ENCODE peak calls at places on chromosome 22, in nine cellular contexts. One of them, this sample, is unnamed.
A peak's percentile ranks its signal among the peaks of the same experiment; 100 is the strongest.

GRCh38 chr22:23675502-23676415 is 15.1 kb upstream of the RGL4 start:
- DNase-seq in HCT116: no peak
- DNase-seq in esophagus squamous epithelium: no peak
- DNase-seq in tibial nerve: no peak
- DNase-seq in uterus: no peak
- DNase-seq in right lobe of liver: peak; percentile 66
- DNase-seq in A549: no peak
- DNase-seq in transverse colon: peak; percentile 60
- DNase-seq in heart left ventricle: no peak
- DNase-seq in this sample: peak; percentile 45

GRCh38 chr22:21641417-21641794 is 696 bp upstream of the SDF2L1 start:
- DNase-seq in A549: peak; percentile 64
- DNase-seq in right lobe of liver: peak; percentile 61
- DNase-seq in esophagus squamous epithelium: no peak
- DNase-seq in HCT116: no peak
- DNase-seq in tibial nerve: peak; percentile 43
- DNase-seq in heart left ventricle: no peak
- DNase-seq in uterus: no peak
- DNase-seq in transverse colon: peak; percentile 54
- DNase-seq in this sample: peak; percentile 46

GRCh38 chr22:31637375-31637937 is 24.6 kb downstream of the PISD start:
- DNase-seq in heart left ventricle: no peak
- DNase-seq in tibial nerve: no peak
- DNase-seq in A549: no peak
- DNase-seq in uterus: no peak
- DNase-seq in esophagus squamous epithelium: no peak
- DNase-seq in transverse colon: no peak
- DNase-seq in HCT116: no peak
- DNase-seq in right lobe of liver: peak; percentile 69
- DNase-seq in this sample: no peak

GRCh38 chr22:25351631-25352293 is 132.3 kb downstream of the CRYBB2 start:
- DNase-seq in esophagus squamous epithelium: no peak
- DNase-seq in HCT116: no peak
- DNase-seq in transverse colon: no peak
- DNase-seq in A549: no peak
- DNase-seq in heart left ventricle: no peak
- DNase-seq in tibial nerve: no peak
- DNase-seq in uterus: no peak
- DNase-seq in right lobe of liver: no peak
- DNase-seq in this sample: no peak

GRCh38 chr22:48044484-48045060 is 1282.1 kb downstream of the TBC1D22A start:
- DNase-seq in right lobe of liver: no peak
- DNase-seq in uterus: no peak
- DNase-seq in esophagus squamous epithelium: no peak
- DNase-seq in heart left ventricle: no peak
- DNase-seq in transverse colon: no peak
- DNase-seq in tibial nerve: no peak
- DNase-seq in HCT116: no peak
- DNase-seq in A549: no peak
- DNase-seq in this sample: no peak

GRCh38 chr22:20651286-20651685 is 122.6 kb upstream of the SERPIND1 start:
- DNase-seq in A549: no peak
- DNase-seq in HCT116: no peak
- DNase-seq in right lobe of liver: no peak
- DNase-seq in tibial nerve: no peak
- DNase-seq in transverse colon: no peak
- DNase-seq in esophagus squamous epithelium: no peak
- DNase-seq in uterus: no peak
- DNase-seq in heart left ventricle: no peak
- DNase-seq in this sample: no peak

GRCh38 chr22:42873361-42873760 is 16.3 kb upstream of the ARFGAP3 start:
- DNase-seq in tibial nerve: no peak
- DNase-seq in A549: no peak
- DNase-seq in HCT116: no peak
- DNase-seq in transverse colon: no peak
- DNase-seq in esophagus squamous epithelium: no peak
- DNase-seq in uterus: no peak
- DNase-seq in right lobe of liver: no peak
- DNase-seq in heart left ventricle: no peak
- DNase-seq in this sample: no peak

GRCh38 chr22:19607198-19608113 is 83.2 kb upstream of the CLDN5 start:
- DNase-seq in esophagus squamous epithelium: no peak
- DNase-seq in right lobe of liver: peak; percentile 96
- DNase-seq in tibial nerve: no peak
- DNase-seq in A549: no peak
- DNase-seq in transverse colon: peak; percentile 25
- DNase-seq in uterus: no peak
- DNase-seq in heart left ventricle: peak; percentile 25
- DNase-seq in HCT116: no peak
- DNase-seq in this sample: no peak

GRCh38 chr22:42270178-42270511 is 308 bp downstream of the TCF20 start:
- DNase-seq in heart left ventricle: peak; percentile 24
- DNase-seq in uterus: no peak
- DNase-seq in right lobe of liver: no peak
- DNase-seq in esophagus squamous epithelium: no peak
- DNase-seq in tibial nerve: no peak
- DNase-seq in transverse colon: no peak
- DNase-seq in A549: no peak
- DNase-seq in HCT116: peak; percentile 2
- DNase-seq in this sample: no peak

DNA sequence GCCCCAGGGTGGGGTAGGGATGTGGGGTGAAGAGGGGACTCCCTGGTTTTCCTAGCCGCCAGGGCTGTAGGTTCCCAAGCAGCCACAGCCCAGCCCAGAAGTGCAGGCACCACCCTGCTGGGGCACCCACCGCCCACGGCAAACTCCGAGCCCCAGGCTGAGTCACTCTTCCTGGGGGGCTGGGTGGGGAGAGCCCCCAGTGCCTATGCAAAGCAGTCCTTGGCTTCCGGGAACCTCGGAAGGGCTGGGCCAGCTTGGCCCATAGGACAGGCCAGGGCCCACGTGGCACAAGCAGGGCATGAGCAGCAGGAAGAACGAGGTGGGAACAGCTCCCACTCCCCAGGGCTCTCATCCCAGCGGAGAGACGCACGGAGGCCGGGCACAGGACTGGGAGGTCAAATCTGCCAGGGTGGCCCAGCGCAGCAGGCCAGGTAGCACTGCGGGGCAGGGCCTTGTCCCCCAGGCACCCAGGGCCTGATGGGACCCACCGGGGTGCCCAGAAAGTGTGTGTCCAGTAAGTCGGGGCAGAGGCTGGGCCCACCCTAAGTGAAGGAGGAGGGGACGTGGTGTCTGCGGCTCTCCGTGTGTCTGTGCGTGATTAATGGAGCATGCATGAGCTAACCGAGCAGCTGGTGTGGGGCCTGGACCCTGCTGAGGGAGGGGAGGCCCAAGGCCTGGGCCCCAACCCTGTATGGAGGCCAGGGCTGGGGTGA is 4.6 kb upstream of the IL17REL start:
- DNase-seq in tibial nerve: no peak
- DNase-seq in heart left ventricle: no peak
- DNase-seq in uterus: no peak
- DNase-seq in esophagus squamous epithelium: no peak
- DNase-seq in right lobe of liver: no peak
- DNase-seq in HCT116: no peak
- DNase-seq in transverse colon: peak; percentile 11
- DNase-seq in A549: no peak
- DNase-seq in this sample: no peak
- TF ChIP-seq POLR2A in tibial nerve: no peak
- TF ChIP-seq POLR2A in heart left ventricle: no peak
- TF ChIP-seq POLR2A in uterus: no peak
- TF ChIP-seq POLR2A in esophagus squamous epithelium: no peak
- TF ChIP-seq POLR2A in right lobe of liver: no peak
- TF ChIP-seq POLR2A in HCT116: no peak
- TF ChIP-seq POLR2A in transverse colon: no peak
- TF ChIP-seq POLR2A in A549: no peak
- TF ChIP-seq POLR2A in this sample: no peak

GRCh38 chr22:35424081-35424480 is 24.1 kb downstream of the MCM5 start:
- DNase-seq in A549: no peak
- DNase-seq in uterus: no peak
- DNase-seq in tibial nerve: no peak
- DNase-seq in HCT116: no peak
- DNase-seq in transverse colon: no peak
- DNase-seq in right lobe of liver: no peak
- DNase-seq in heart left ventricle: no peak
- DNase-seq in esophagus squamous epithelium: no peak
- DNase-seq in this sample: no peak

GRCh38 chr22:35422936-35423335 is 23.0 kb downstream of the MCM5 start:
- DNase-seq in tibial nerve: no peak
- DNase-seq in esophagus squamous epithelium: no peak
- DNase-seq in right lobe of liver: no peak
- DNase-seq in transverse colon: no peak
- DNase-seq in heart left ventricle: no peak
- DNase-seq in HCT116: no peak
- DNase-seq in uterus: no peak
- DNase-seq in A549: no peak
- DNase-seq in this sample: no peak

GRCh38 chr22:35425546-35425945 is 25.6 kb downstream of the MCM5 start:
- DNase-seq in esophagus squamous epithelium: no peak
- DNase-seq in A549: no peak
- DNase-seq in transverse colon: no peak
- DNase-seq in heart left ventricle: no peak
- DNase-seq in tibial nerve: no peak
- DNase-seq in right lobe of liver: no peak
- DNase-seq in HCT116: no peak
- DNase-seq in uterus: no peak
- DNase-seq in this sample: no peak

GRCh38 chr22:35425971-35426800 is 26.2 kb downstream of the MCM5 start:
- DNase-seq in uterus: no peak
- DNase-seq in tibial nerve: no peak
- DNase-seq in HCT116: no peak
- DNase-seq in transverse colon: no peak
- DNase-seq in right lobe of liver: no peak
- DNase-seq in heart left ventricle: no peak
- DNase-seq in esophagus squamous epithelium: no peak
- DNase-seq in A549: no peak
- DNase-seq in this sample: no peak

GRCh38 chr22:35424761-35425160 is 24.8 kb downstream of the MCM5 start:
- DNase-seq in HCT116: no peak
- DNase-seq in uterus: no peak
- DNase-seq in heart left ventricle: no peak
- DNase-seq in transverse colon: no peak
- DNase-seq in esophagus squamous epithelium: no peak
- DNase-seq in right lobe of liver: no peak
- DNase-seq in A549: no peak
- DNase-seq in tibial nerve: no peak
- DNase-seq in this sample: no peak
- H3K4me3 ChIP-seq in HCT116: no peak overlapping the region
- H3K4me3 ChIP-seq in uterus: no peak overlapping the region
- H3K4me3 ChIP-seq in heart left ventricle: no peak overlapping the region
- H3K4me3 ChIP-seq in transverse colon: no peak overlapping the region
- H3K4me3 ChIP-seq in esophagus squamous epithelium: no peak overlapping the region
- H3K4me3 ChIP-seq in right lobe of liver: no peak overlapping the region
- H3K4me3 ChIP-seq in A549: no peak overlapping the region
- H3K4me3 ChIP-seq in tibial nerve: no peak overlapping the region
- H3K4me3 ChIP-seq in this sample: no peak overlapping the region

GRCh38 chr22:37991738-37992442 is 7.5 kb upstream of the SOX10 start:
- DNase-seq in esophagus squamous epithelium: no peak
- DNase-seq in heart left ventricle: no peak
- DNase-seq in transverse colon: no peak
- DNase-seq in HCT116: no peak
- DNase-seq in A549: no peak
- DNase-seq in right lobe of liver: no peak
- DNase-seq in tibial nerve: no peak
- DNase-seq in uterus: no peak
- DNase-seq in this sample: no peak

GRCh38 chr22:37996079-37996478 is 11.7 kb upstream of the SOX10 start:
- DNase-seq in HCT116: no peak
- DNase-seq in right lobe of liver: no peak
- DNase-seq in esophagus squamous epithelium: no peak
- DNase-seq in heart left ventricle: no peak
- DNase-seq in uterus: no peak
- DNase-seq in transverse colon: no peak
- DNase-seq in tibial nerve: no peak
- DNase-seq in A549: no peak
- DNase-seq in this sample: no peak

GRCh38 chr22:37994982-37995381 is 10.6 kb upstream of the SOX10 start:
- DNase-seq in uterus: no peak
- DNase-seq in HCT116: no peak
- DNase-seq in transverse colon: no peak
- DNase-seq in right lobe of liver: no peak
- DNase-seq in tibial nerve: no peak
- DNase-seq in esophagus squamous epithelium: no peak
- DNase-seq in heart left ventricle: no peak
- DNase-seq in A549: no peak
- DNase-seq in this sample: no peak

GRCh38 chr22:37995460-37995859 is 11.1 kb upstream of the SOX10 start:
- DNase-seq in heart left ventricle: no peak
- DNase-seq in transverse colon: no peak
- DNase-seq in uterus: no peak
- DNase-seq in HCT116: no peak
- DNase-seq in A549: no peak
- DNase-seq in right lobe of liver: no peak
- DNase-seq in esophagus squamous epithelium: no peak
- DNase-seq in tibial nerve: no peak
- DNase-seq in this sample: no peak

GRCh38 chr22:37994049-37994448 is 9.7 kb upstream of the SOX10 start:
- DNase-seq in uterus: no peak
- DNase-seq in heart left ventricle: no peak
- DNase-seq in tibial nerve: no peak
- DNase-seq in right lobe of liver: no peak
- DNase-seq in transverse colon: no peak
- DNase-seq in esophagus squamous epithelium: no peak
- DNase-seq in A549: no peak
- DNase-seq in HCT116: no peak
- DNase-seq in this sample: no peak
- H3K27ac ChIP-seq in uterus: no peak overlapping the region
- H3K27ac ChIP-seq in heart left ventricle: no peak overlapping the region
- H3K27ac ChIP-seq in tibial nerve: peak overlapping the region; percentile 95
- H3K27ac ChIP-seq in right lobe of liver: no peak overlapping the region
- H3K27ac ChIP-seq in transverse colon: no peak overlapping the region
- H3K27ac ChIP-seq in esophagus squamous epithelium: no peak overlapping the region
- H3K27ac ChIP-seq in A549: no peak overlapping the region
- H3K27ac ChIP-seq in HCT116: no peak overlapping the region
- H3K27ac ChIP-seq in this sample: no peak overlapping the region

DNA sequence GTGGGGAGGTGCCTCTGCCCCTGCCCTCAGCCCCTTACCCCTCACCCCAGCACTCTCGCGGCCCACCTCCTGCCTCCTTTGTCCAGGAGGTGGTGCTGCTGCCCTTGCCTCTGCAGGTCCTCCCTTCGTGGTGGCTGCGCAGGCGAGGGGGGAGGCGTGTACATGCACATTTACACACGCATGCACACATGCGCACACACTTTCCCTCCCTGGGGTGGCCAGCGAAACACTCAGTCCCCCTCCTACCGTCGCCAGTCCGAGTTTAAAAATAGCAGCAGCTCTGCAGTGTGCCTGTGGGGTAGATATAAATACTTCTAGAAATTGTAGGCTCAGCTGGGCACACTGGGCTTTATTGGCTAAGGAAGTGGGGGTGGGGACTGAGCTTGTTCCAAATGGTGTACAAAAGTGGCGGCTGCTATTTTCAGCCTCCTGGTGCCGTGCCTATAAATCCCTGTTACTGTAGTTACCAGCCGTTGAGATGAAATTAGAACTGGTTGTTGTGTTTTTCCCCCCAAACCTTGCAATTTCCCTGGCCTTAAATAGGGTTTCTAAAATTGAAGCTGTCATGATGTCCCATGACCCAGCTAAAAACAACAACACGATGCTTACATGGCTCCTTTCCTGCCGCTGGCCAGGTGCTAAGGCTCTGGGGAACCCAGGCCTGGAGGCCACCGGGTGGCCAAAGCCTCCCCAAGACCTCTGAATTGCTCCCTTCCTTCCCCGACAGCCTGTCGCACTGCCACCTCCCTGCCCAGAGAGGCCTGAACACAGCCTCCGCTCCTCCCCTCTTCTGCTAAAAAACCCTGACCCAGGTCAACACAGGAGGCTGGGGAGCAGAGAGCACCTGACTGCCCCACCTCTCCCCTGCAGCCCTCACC is 12.4 kb downstream of the PICK1 start:
- DNase-seq in uterus: peak; percentile 74
- DNase-seq in tibial nerve: no peak
- DNase-seq in A549: no peak
- DNase-seq in HCT116: no peak
- DNase-seq in right lobe of liver: peak; percentile 45
- DNase-seq in transverse colon: peak; percentile 29
- DNase-seq in heart left ventricle: peak; percentile 85
- DNase-seq in esophagus squamous epithelium: no peak
- DNase-seq in this sample: peak; percentile 83
- TF ChIP-seq POLR2A in uterus: no peak
- TF ChIP-seq POLR2A in tibial nerve: no peak
- TF ChIP-seq POLR2A in A549: no peak
- TF ChIP-seq POLR2A in HCT116: no peak
- TF ChIP-seq POLR2A in right lobe of liver: no peak
- TF ChIP-seq POLR2A in transverse colon: no peak
- TF ChIP-seq POLR2A in heart left ventricle: no peak
- TF ChIP-seq POLR2A in esophagus squamous epithelium: no peak
- TF ChIP-seq POLR2A in this sample: no peak

This sample was measured in adrenal gland.